ENCODE peak calls at places on chromosomes 5 and 9, in ten cellular contexts. A, X, S, T, V, P, B, L, H and M are unnamed samples.

GRCh38 chr5:179131321-179131835 is 71.2 kb downstream of the ZNF354C start:
- DNase-seq in L (no peak), V (no peak), P (no peak), X (no peak), T (no peak), S (no peak), H (no peak), A (no peak), B (no peak), M (no peak)

GRCh38 chr9:75889977-75890540 is 414 bp upstream of the PCSK5 start:
- DNase-seq in T (peak), S (peak), L (peak), A (peak), X (no peak), V (no peak), B (no peak), H (no peak), P (peak), M (no peak)

GRCh38 chr5:68074633-68075032 is 140.9 kb upstream of the PIK3R1 start:
- DNase-seq in L (no peak), V (peak), T (no peak), S (no peak), X (no peak), H (no peak), P (no peak), A (no peak), B (no peak), M (no peak)

GRCh38 chr9:82302968-82303655 is 314.5 kb downstream of the SPATA31D1 start:
- DNase-seq in V (no peak), L (no peak), S (no peak), P (no peak), B (no peak), X (no peak), A (no peak), T (no peak), H (no peak), M (no peak)

GRCh38 chr9:123772374-123772773 is 157.6 kb downstream of the DENND1A start:
- DNase-seq in H (no peak), T (no peak), B (no peak), X (peak), A (no peak), V (no peak), L (no peak), P (no peak), S (no peak), M (no peak)

GRCh38 chr9:136712690-136713554 is 550 bp downstream of the DIPK1B start:
- DNase-seq in T (no peak), V (no peak), H (no peak), L (no peak), X (no peak), A (no peak), B (no peak), S (no peak), P (no peak), M (no peak)

GRCh38 chr5:61319388-61320146 is 12.5 kb upstream of the ZSWIM6 start:
- DNase-seq in X (no peak), H (no peak), A (no peak), B (no peak), T (no peak), S (peak), V (no peak), L (no peak), P (no peak), M (no peak)

GRCh38 chr5:151110992-151111391 is 30.2 kb upstream of the TNIP1 start:
- DNase-seq in S (no peak), A (no peak), P (no peak), V (no peak), L (no peak), X (no peak), B (no peak), T (no peak), H (no peak), M (no peak)

GRCh38 chr5:57028166-57028565 is 76.2 kb upstream of the MIER3 start:
- DNase-seq in S (no peak), X (no peak), T (no peak), V (no peak), P (no peak), H (no peak), L (no peak), A (no peak), B (no peak), M (no peak)

GRCh38 chr5:42951847-42952411 is 88.2 kb downstream of the ANXA2R start:
- DNase-seq in L (no peak), P (no peak), A (peak), H (peak), T (peak), S (no peak), V (no peak), B (peak), X (no peak), M (no peak)

GRCh38 chr5:85838781-85839180 is 779.0 kb upstream of the COX7C start:
- DNase-seq in T (no peak), V (no peak), L (no peak), H (no peak), X (no peak), S (no peak), A (no peak), P (no peak), B (no peak), M (no peak)

GRCh38 chr9:132144708-132145365 is 17.0 kb upstream of the NTNG2 start:
- DNase-seq in B (no peak), H (no peak), L (no peak), T (no peak), P (no peak), X (no peak), V (no peak), A (no peak), S (no peak), M (no peak)

GRCh38 chr5:151284392-151284967 is 19.1 kb downstream of the SLC36A3 start:
- DNase-seq in B (no peak), T (no peak), X (no peak), S (no peak), H (no peak), V (no peak), L (no peak), P (no peak), A (no peak), M (no peak)

GRCh38 chr5:38104497-38105230 is 153.7 kb upstream of the EGFLAM start:
- DNase-seq in X (no peak), P (no peak), T (no peak), A (no peak), B (no peak), H (no peak), L (no peak), V (no peak), S (no peak), M (peak)

GRCh38 chr9:74357577-74357976 is 139.6 kb upstream of the RORB start:
- DNase-seq in B (no peak), P (no peak), L (no peak), H (no peak), T (no peak), S (no peak), A (no peak), X (no peak), V (no peak), M (no peak)

GRCh38 chr9:71826289-71826688 is 58.0 kb upstream of the CEMIP2 start:
- DNase-seq in T (no peak), H (no peak), A (no peak), X (no peak), V (no peak), P (no peak), S (no peak), L (no peak), B (no peak), M (no peak)

GRCh38 chr5:36252722-36253340 is 11.1 kb upstream of the NADK2 start:
- DNase-seq in X (no peak), L (no peak), P (no peak), B (no peak), T (no peak), S (no peak), H (no peak), V (no peak), A (no peak), M (no peak)

GRCh38 chr5:123283031-123283430 is 140.2 kb downstream of the CEP120 start:
- DNase-seq in V (no peak), X (no peak), B (no peak), L (no peak), T (no peak), P (no peak), H (no peak), A (no peak), S (no peak), M (no peak)

GRCh38 chr9:95100071-95100627 is 217.4 kb downstream of the FANCC start:
- DNase-seq in P (no peak), V (no peak), S (no peak), H (no peak), T (no peak), L (no peak), A (no peak), B (no peak), X (no peak), M (no peak)

GRCh38 chr9:118975736-118976135 is 393.5 kb downstream of the BRINP1 start:
- DNase-seq in B (no peak), X (no peak), P (no peak), L (no peak), A (no peak), H (no peak), T (no peak), V (no peak), S (no peak), M (no peak)

GRCh38 chr9:131275332-131276106 is 791 bp downstream of the FAM78A start:
- DNase-seq in S (no peak), B (no peak), A (no peak), V (no peak), X (no peak), H (no peak), P (peak), L (peak), T (peak), M (no peak)

GRCh38 chr5:159497221-159497620 is 166.9 kb upstream of the IL12B start:
- DNase-seq in P (no peak), X (no peak), V (no peak), T (no peak), L (no peak), A (no peak), S (no peak), H (no peak), B (no peak), M (no peak)

GRCh38 chr9:36928670-36929349 is 105.3 kb downstream of the PAX5 start:
- DNase-seq in B (no peak), A (no peak), X (no peak), V (no peak), T (peak), P (no peak), S (no peak), H (no peak), L (no peak), M (no peak)

GRCh38 chr9:95966303-95966702 is 90.8 kb downstream of the ERCC6L2 start:
- DNase-seq in P (no peak), V (no peak), T (no peak), L (no peak), A (no peak), S (no peak), H (no peak), X (no peak), B (no peak), M (no peak)

GRCh38 chr5:3957658-3958057 is 362.0 kb downstream of the IRX1 start:
- DNase-seq in S (no peak), T (no peak), L (no peak), V (no peak), X (no peak), P (no peak), B (no peak), A (no peak), H (no peak), M (no peak)

GRCh38 chr5:104494043-104494442 is 931.5 kb upstream of the NUDT12 start:
- DNase-seq in B (no peak), P (no peak), A (no peak), S (no peak), T (no peak), V (no peak), H (no peak), L (no peak), X (no peak), M (no peak)

GRCh38 chr9:109341561-109341960 is 20.7 kb upstream of the EPB41L4B start:
- DNase-seq in X (no peak), V (no peak), H (no peak), L (no peak), P (no peak), A (no peak), T (no peak), B (no peak), S (no peak), M (no peak)

GRCh38 chr5:158807-159447 is 32.4 kb upstream of the LRRC14B start:
- DNase-seq in L (no peak), A (no peak), T (no peak), X (no peak), V (no peak), H (no peak), P (no peak), S (no peak), B (no peak), M (no peak)

GRCh38 chr5:50888754-50889153 is 222.3 kb downstream of the PARP8 start:
- DNase-seq in A (no peak), P (no peak), H (no peak), X (no peak), B (no peak), L (no peak), S (no peak), T (no peak), V (no peak), M (no peak)